ENCODE peak calls at places on chromosomes 4 and X, in ten cellular contexts. P is tibial artery; D is PC-9; Z is CD8-positive, alpha-beta T cell; S is tibial nerve; B is thyroid gland; H is GM23248; O is CD8-positive, alpha-beta memory T cell; Q is cardiac muscle cell; C is prostate gland. A is an unnamed sample.

GRCh38 chr4:2939383-2940243 is 23.6 kb downstream of the NOP14 start:
- DNase-seq in P (no peak), D (no peak), Z (peak; percentile 24), S (no peak), B (no peak), H (no peak), O (no peak), Q (no peak), C (no peak), A (peak; percentile 26)

GRCh38 chrX:71994601-71995000 is 84.0 kb downstream of the NHSL2 start:
- DNase-seq in P (no peak), D (no peak), Z (no peak), S (no peak), B (no peak), H (peak; percentile 47), O (no peak), Q (no peak), C (no peak), A (peak; percentile 23)

GRCh38 chr4:71026086-71026485 is 32.6 kb downstream of the DCK start:
- DNase-seq in P (no peak), D (no peak), Z (no peak), S (no peak), B (peak; percentile 26), H (peak; percentile 88), O (no peak), Q (peak; percentile 50), C (no peak), A (no peak)

GRCh38 chr4:185716008-185716976 is 95.7 kb downstream of the SORBS2 start:
- DNase-seq in P (no peak), D (no peak), Z (no peak), S (no peak), B (peak; percentile 91), H (no peak), O (no peak), Q (no peak), C (no peak), A (peak; percentile 57)

GRCh38 chrX:46298821-46299220 is 246.4 kb downstream of the ZNF674 start:
- DNase-seq in P (no peak), D (no peak), Z (no peak), S (no peak), B (no peak), H (peak; percentile 51), O (no peak), Q (no peak), C (no peak), A (no peak)

GRCh38 chr4:58360354-58361133 is 1250.4 kb upstream of the IGFBP7 start:
- DNase-seq in P (no peak), D (no peak), Z (no peak), S (no peak), B (no peak), H (no peak), O (no peak), Q (no peak), C (no peak), A (no peak)

GRCh38 chr4:154030747-154031146 is 241.9 kb upstream of the SFRP2 start:
- DNase-seq in P (no peak), D (no peak), Z (no peak), S (no peak), B (no peak), H (peak; percentile 64), O (no peak), Q (no peak), C (no peak), A (no peak)

GRCh38 chrX:8868070-8868795 is 67.0 kb upstream of the FAM9A start:
- DNase-seq in P (no peak), D (no peak), Z (no peak), S (no peak), B (no peak), H (peak; percentile 87), O (no peak), Q (no peak), C (no peak), A (no peak)

GRCh38 chrX:54043696-54044125 is 562 bp downstream of the PHF8 start:
- DNase-seq in P (peak; percentile 22), D (no peak), Z (peak; percentile 41), S (peak; percentile 4), B (peak; percentile 30), H (peak; percentile 62), O (no peak), Q (peak; percentile 45), C (peak; percentile 9), A (peak; percentile 29)

GRCh38 chrX:2446815-2447214 is 54.0 kb downstream of the DHRSX start:
- DNase-seq in P (no peak), D (no peak), Z (no peak), S (no peak), B (no peak), H (no peak), O (no peak), Q (no peak), C (no peak), A (no peak)

GRCh38 chr4:183532823-183533222 is 28.0 kb downstream of the ING2 start:
- DNase-seq in P (no peak), D (no peak), Z (no peak), S (no peak), B (no peak), H (no peak), O (no peak), Q (no peak), C (no peak), A (no peak)

GRCh38 chr4:186227221-186227620 is at the start of gene KLKB1:
- DNase-seq in P (no peak), D (no peak), Z (no peak), S (no peak), B (no peak), H (no peak), O (no peak), Q (no peak), C (peak; percentile 19), A (no peak)

GRCh38 chr4:121696140-121696640 is 590 bp downstream of the ANXA5 start:
- DNase-seq in P (peak; percentile 87), D (no peak), Z (peak; percentile 53), S (peak; percentile 77), B (peak; percentile 78), H (peak; percentile 95), O (peak; percentile 38), Q (peak; percentile 51), C (peak; percentile 62), A (peak; percentile 78)

DNA sequence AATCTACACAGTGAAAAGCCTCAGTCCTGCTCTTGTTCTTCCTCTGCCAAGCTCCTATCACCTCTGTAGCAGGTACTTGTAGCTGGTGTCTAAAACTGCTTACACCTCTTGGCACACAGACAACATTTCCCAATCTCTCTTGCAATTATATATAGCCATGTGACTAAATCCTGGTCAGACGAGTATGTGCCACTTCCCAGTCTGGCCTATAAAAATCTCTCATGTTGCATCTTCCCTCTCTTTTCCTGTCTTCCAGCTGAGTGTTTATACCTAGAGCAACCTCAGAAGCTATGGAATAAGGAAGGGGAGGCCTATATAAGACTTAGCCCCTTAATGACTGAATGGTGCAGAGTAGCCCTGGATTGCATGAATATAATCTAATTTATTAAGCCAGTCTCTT is 105.8 kb downstream of the RNF150 start:
- DNase-seq in P (no peak), D (no peak), Z (no peak), S (no peak), B (peak; percentile 29), H (peak; percentile 57), O (no peak), Q (peak; percentile 44), C (peak; percentile 15), A (peak; percentile 32)
- H3K27ac ChIP-seq in P (no peak overlapping the region), D (no peak overlapping the region), Z (no peak overlapping the region), S (no peak overlapping the region), B (no peak overlapping the region), H (peak overlapping the region; percentile 25), O (no peak overlapping the region), Q (peak overlapping the region; percentile 60), C (no peak overlapping the region), A (peak overlapping the region; percentile 87)

DNA sequence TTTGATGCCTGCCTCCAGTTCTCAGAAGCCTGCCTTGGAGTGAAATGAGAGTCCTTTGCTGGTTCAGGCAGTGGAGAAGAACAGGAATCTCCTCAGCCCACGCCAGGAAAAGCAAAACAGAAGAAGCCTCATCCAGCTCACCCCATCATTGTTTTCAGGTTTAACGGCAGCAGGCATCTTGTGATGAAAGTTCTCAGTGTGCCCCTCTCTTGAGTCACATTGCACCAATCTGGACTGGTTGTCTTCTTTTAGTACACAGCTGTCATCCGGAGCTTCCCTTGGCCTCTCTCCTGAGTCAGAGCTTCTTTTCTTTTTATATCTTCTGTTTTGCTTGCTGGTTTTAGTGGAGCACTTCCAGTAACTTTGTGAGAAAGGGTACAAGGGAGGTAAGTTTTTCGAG is 50.9 kb downstream of the TSPAN7 start:
- DNase-seq in P (no peak), D (no peak), Z (no peak), S (no peak), B (no peak), H (no peak), O (no peak), Q (no peak), C (no peak), A (no peak)
- H3K27ac ChIP-seq in P (no peak overlapping the region), D (no peak overlapping the region), Z (no peak overlapping the region), S (no peak overlapping the region), B (no peak overlapping the region), H (no peak overlapping the region), O (no peak overlapping the region), Q (no peak overlapping the region), C (no peak overlapping the region), A (no peak overlapping the region)

DNA sequence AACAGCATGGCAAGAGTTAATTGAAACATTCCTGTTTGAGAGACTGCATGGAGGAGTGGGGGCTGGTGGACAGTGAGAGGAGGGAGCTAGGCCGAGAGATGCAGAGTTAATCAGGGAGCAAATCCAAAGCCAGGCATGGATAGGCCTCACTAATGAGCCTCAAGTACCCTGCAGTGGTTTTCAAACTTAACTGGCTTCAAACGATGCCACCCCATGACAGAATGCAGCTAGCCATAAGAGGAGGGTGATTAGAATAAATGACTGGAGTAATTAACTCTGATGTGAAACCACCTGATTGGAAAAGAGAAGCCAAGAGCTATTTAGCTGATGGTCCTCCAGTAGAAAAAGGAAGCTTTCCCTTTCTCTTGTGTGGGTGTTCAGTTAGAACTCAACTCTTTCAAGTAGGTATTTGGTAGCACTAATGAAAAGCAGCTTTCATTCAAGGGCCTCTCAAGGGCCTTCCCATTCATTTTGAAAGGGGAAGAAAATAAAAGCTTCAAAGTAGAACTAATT is 215.4 kb upstream of the MAB21L2 start:
- DNase-seq in P (no peak), D (no peak), Z (no peak), S (no peak), B (peak; percentile 3), H (no peak), O (no peak), Q (peak; percentile 79), C (no peak), A (no peak)
- H3K27ac ChIP-seq in P (no peak overlapping the region), D (no peak overlapping the region), Z (no peak overlapping the region), S (no peak overlapping the region), B (no peak overlapping the region), H (no peak overlapping the region), O (no peak overlapping the region), Q (peak overlapping the region; percentile 21), C (no peak overlapping the region), A (no peak overlapping the region)

DNA sequence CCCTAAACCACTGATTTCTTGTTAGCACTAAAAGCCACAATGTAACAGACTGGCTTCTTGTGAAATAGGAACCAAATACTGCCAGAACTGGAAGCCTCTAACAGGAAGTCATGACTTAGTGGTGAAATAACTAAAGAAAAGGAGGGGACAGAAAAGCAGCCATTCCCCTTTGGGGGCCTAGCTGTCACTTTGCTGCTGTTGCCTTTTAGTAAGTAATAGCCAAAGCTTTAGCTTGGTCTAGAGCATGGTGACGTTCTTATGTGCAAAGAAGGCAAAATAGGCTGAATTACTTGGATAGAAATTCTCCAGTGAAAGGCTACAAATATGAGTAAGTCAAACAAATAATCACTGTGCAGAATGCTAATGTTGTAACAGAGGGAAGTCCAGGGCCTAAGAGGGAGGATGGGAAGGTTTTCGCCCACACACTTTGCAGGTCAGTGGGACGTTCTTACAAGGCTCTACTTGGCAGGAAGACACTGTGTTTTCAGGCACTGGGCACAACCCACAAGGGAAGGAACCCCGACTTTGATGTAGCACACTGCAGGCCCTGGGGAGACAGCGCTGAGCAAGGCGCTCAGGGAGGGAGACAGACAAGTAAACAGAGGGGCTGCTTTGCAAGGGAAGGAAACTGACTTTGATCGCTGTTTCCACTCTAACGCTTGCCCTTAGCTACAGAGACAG is 16.6 kb downstream of the GAB3 start:
- DNase-seq in P (peak; percentile 46), D (no peak), Z (peak; percentile 60), S (no peak), B (peak; percentile 60), H (peak; percentile 60), O (peak; percentile 57), Q (no peak), C (no peak), A (peak; percentile 49)
- H3K27ac ChIP-seq in P (peak overlapping the region; percentile 74), D (no peak overlapping the region), Z (peak overlapping the region; percentile 56), S (peak overlapping the region; percentile 31), B (peak overlapping the region; percentile 79), H (peak overlapping the region; percentile 44), O (peak overlapping the region; percentile 61), Q (no peak overlapping the region), C (no peak overlapping the region), A (peak overlapping the region; percentile 91)